ENCODE peak calls at places on chromosomes 1 and 21, in six cellular contexts. I is tibial artery, A is Panc1, K is hepatocyte, N is cardiac muscle cell, F is ovary. Y is an unnamed sample.

GRCh38 chr1:232477728-232478127 is 152.2 kb downstream of the SIPA1L2 start:
- DNase-seq in I (peak), A (peak), K (no peak), N (no peak), F (no peak), Y (no peak)

GRCh38 chr1:189706594-189706993 is 771.1 kb downstream of the BRINP3 start:
- DNase-seq in I (no peak), A (no peak), K (no peak), N (no peak), F (no peak), Y (no peak)

GRCh38 chr21:28338906-28339305 is 653.8 kb downstream of the LTN1 start:
- DNase-seq in I (no peak), A (no peak), K (no peak), N (no peak), F (no peak), Y (no peak)

GRCh38 chr21:41615613-41616012 is 107.7 kb upstream of the TMPRSS2 start:
- DNase-seq in I (no peak), A (no peak), K (no peak), N (no peak), F (no peak), Y (no peak)

GRCh38 chr1:153730468-153730988 is 2.7 kb downstream of the INTS3 start:
- DNase-seq in I (no peak), A (no peak), K (no peak), N (no peak), F (no peak), Y (no peak)

GRCh38 chr1:44273560-44274292 is 60.5 kb downstream of the DMAP1 start:
- DNase-seq in I (no peak), A (no peak), K (no peak), N (no peak), F (no peak), Y (no peak)

GRCh38 chr1:145871994-145872411 is 13.1 kb upstream of the PIAS3 start:
- DNase-seq in I (no peak), A (no peak), K (no peak), N (peak), F (peak), Y (peak)

GRCh38 chr1:9401080-9401453 is 108.4 kb downstream of the SPSB1 start:
- DNase-seq in I (no peak), A (no peak), K (no peak), N (no peak), F (no peak), Y (no peak)

GRCh38 chr1:96090134-96090533 is 631.5 kb upstream of the PTBP2 start:
- DNase-seq in I (no peak), A (no peak), K (no peak), N (no peak), F (no peak), Y (no peak)

GRCh38 chr1:8317647-8318360 is at the start of gene SLC45A1:
- DNase-seq in I (peak), A (no peak), K (peak), N (peak), F (peak), Y (peak)

GRCh38 chr1:39871796-39872195 is 11.5 kb downstream of the TRIT1 start:
- DNase-seq in I (no peak), A (no peak), K (no peak), N (no peak), F (no peak), Y (no peak)

GRCh38 chr21:39958731-39959130 is 91.5 kb downstream of the PCP4 start:
- DNase-seq in I (no peak), A (no peak), K (no peak), N (no peak), F (no peak), Y (no peak)

GRCh38 chr1:89670168-89670567 is 37.2 kb downstream of the LRRC8C start:
- DNase-seq in I (no peak), A (no peak), K (no peak), N (no peak), F (no peak), Y (no peak)

DNA sequence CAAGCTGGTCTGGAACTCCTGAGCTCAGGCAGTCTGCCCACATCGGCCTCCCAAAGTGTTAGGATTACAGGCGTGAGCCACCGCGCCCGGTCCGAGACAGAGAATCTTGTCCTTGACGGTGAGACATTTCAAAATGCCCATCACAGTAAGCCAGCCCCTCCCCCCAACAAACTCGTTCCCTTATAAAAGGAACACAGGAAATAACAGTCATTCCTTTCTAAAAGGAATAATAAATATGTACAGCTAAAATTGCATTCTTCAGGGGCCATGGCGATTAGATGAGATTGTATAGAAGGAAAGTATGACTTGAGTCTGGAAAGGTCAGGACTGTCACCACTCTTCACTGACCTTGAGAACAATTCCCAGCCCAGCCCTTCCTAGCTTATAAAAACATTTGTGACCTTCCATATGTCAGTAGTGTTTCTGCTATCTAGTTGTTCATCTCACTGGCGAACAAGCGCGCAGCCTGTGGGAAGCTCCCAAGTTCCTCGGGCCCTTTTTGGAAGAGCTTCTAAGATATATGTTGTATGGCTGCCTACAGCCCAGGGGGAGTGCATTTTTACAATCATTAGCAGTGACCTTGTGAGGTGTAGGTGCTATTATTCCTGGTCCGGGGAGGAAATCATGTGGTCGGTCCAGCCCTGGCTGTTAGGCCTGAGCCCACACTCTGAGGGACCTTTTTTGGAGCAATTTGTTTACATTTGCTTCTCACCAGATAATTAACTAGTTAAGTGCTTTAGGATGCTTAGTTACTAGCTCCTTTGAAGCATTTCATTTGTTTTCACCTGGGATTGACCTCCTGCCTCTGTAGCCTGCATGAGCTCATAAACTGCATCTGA is 8.7 kb downstream of the SZRD1 start:
- DNase-seq in I (no peak), A (no peak), K (no peak), N (peak), F (no peak), Y (no peak)
- H3K27ac ChIP-seq in I (peak), A (peak), K (peak), N (peak), F (peak), Y (peak)

DNA sequence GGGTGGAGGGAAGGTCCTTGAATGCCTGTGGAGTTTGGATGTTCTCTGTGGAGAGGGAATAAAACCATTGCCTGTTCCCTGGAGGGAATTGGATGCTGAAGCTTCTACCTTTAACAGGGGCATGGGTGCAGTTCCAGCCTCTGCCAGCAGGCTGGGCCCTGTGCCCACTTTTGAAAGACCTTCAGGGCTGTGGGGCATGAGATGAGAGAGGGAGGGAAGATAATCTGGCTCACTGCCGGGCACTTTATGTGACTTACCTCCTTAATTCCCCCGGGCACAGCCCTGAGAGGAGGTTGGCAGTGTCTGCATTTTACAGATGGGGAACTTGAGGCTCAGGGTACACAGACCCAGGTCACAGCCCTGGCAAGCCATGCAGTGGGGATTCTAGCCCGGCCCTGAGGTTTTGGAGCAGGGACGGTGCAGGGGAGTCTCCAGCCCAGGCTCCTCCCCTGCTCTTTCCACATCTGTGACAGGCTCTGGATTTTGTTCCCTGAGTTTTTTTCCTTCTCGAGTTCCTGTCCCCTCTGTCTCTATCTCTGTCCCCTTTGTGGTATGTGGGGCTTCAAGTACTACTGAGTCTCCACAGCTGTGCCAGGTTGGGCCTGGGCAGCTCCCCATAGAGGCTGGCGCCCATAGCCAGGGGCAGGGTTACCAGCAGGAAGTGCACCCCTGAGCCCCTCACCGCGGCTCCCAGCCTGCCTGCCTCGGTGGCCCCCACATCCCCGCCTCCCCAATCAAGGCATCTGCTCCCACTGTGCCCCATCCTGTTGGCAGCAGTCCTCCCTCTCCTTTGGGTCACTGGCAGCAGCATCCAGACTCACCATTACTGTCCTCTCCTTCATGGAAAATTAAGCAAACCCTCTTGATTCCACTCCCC is 14.0 kb upstream of the THEMIS2 start:
- DNase-seq in I (peak), A (peak), K (peak), N (peak), F (peak), Y (peak)
- H3K4me3 ChIP-seq in I (no peak), A (no peak), K (no peak), N (no peak), F (no peak), Y (no peak)

GRCh38 chr1:52552505-52553371 is at the start of gene TUT4:
- DNase-seq in I (peak), A (no peak), K (peak), N (peak), F (peak), Y (peak)
- TF ChIP-seq CTCF in I (no peak), A (no peak), K (no peak), N (peak), F (peak), Y (no peak)

GRCh38 chr1:233908092-233908491 is 3.6 kb downstream of the SLC35F3 start:
- DNase-seq in I (no peak), A (no peak), K (no peak), N (no peak), F (no peak), Y (no peak)
- H3K27ac ChIP-seq in I (no peak), A (peak), K (no peak), N (no peak), F (no peak), Y (no peak)

GRCh38 chr1:162150112-162150511 is 80.6 kb downstream of the NOS1AP start:
- DNase-seq in I (no peak), A (no peak), K (no peak), N (no peak), F (no peak), Y (no peak)

GRCh38 chr1:162145966-162146696 is 76.6 kb downstream of the NOS1AP start:
- DNase-seq in I (no peak), A (no peak), K (no peak), N (no peak), F (no peak), Y (no peak)

GRCh38 chr1:162144853-162145252 is 75.4 kb downstream of the NOS1AP start:
- DNase-seq in I (no peak), A (no peak), K (no peak), N (no peak), F (no peak), Y (no peak)

GRCh38 chr1:162145280-162145965 is 75.9 kb downstream of the NOS1AP start:
- DNase-seq in I (no peak), A (no peak), K (no peak), N (peak), F (no peak), Y (no peak)

DNA sequence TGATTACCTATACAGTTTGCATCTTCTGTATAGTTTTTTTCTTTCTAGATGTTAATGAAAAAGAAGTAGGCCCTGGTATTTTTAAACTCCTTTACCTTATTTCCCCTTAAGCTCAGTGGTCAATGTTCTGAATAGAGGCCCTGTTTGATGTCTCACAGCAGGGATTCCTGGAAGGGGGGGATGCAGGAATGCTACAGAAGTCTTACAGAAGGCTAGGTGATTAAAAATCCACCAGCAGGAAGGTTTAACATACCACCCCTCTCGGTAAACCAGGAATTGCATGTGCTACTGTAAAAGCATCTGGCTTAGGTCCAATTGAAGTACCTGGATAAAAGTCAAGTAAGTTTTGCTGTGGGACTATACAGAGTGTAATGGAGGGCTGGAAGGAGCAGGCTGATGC is 78.3 kb downstream of the NOS1AP start:
- DNase-seq in I (no peak), A (no peak), K (no peak), N (no peak), F (no peak), Y (no peak)
- H3K4me3 ChIP-seq in I (no peak), A (no peak), K (no peak), N (no peak), F (no peak), Y (no peak)

DNA sequence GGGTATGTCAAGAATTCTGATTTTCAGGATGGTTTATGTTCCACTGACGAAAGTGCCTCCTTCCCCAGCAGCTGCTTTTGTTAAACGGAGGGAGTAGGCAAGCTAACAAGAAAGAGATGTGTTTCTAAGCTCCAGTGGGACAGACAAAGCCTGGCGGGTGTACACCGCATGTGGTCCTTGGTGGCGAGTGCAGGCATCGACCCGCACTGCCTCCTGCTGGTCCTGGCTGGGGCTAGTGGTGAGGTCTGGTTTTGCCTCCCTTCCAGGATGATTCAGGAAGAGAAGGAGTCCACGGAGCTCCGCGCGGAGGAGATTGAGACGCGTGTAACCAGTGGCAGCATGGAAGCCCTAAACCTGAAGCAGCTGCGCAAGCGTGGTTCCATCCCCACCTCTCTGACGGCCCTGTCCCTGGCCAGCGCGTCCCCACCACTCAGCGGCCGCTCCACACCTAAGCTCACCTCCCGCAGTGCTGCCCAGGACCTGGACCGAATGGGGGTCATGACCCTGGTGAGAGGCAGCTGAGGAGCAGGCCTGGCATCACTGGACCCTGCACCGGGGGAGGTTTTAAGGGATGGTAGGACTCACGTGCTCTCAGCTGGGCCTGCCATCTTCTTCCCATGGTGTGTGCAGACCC is 29.0 kb downstream of the PPFIA4 start:
- DNase-seq in I (no peak), A (no peak), K (no peak), N (no peak), F (no peak), Y (no peak)
- TF ChIP-seq CTCF in I (no peak), A (no peak), K (no peak), N (no peak), F (no peak), Y (no peak)

Y was measured in dorsolateral prefrontal cortex.